ENCODE peak calls at places on chromosomes 11 and 22, in four cellular contexts. S is left ventricle myocardium inferior, H is ovary, B is fibroblast of lung. W is an unnamed sample. For H3K4me1 and H3K9me3, the result is how much of the 10 kb centered on the place peaks cover.

GRCh38 chr22:45454260-45454659 is 40.8 kb downstream of the RIBC2 start:
- DNase-seq in S (no peak), H (no peak), B (peak), W (no peak)

GRCh38 chr11:69837791-69838190 is 18.6 kb upstream of the FGF3 start:
- DNase-seq in S (no peak), H (peak), B (no peak), W (no peak)

GRCh38 chr11:107898270-107898669 is 30.0 kb upstream of the RAB39A start:
- DNase-seq in S (no peak), H (no peak), B (peak), W (no peak)

GRCh38 chr11:34050536-34050935 is 995 bp upstream of the CAPRIN1 start:
- DNase-seq in S (no peak), H (no peak), B (no peak), W (no peak)

GRCh38 chr11:79274636-79275315 is 166.1 kb downstream of the TENM4 start:
- DNase-seq in S (no peak), H (no peak), B (peak), W (no peak)

GRCh38 chr11:118785362-118785761 is 5.6 kb downstream of the DDX6 start:
- DNase-seq in S (no peak), H (no peak), B (peak), W (no peak)

GRCh38 chr11:117887431-117888139 is 11.1 kb upstream of the FXYD6 start:
- DNase-seq in S (no peak), H (no peak), B (no peak), W (no peak)

GRCh38 chr22:37525073-37525745 is 6.0 kb upstream of the CARD10 start:
- DNase-seq in S (no peak), H (no peak), B (peak), W (peak)

GRCh38 chr11:45665206-45665932 is at the start of gene CHST1:
- DNase-seq in S (peak), H (peak), B (peak), W (peak)

GRCh38 chr11:120208777-120209176 is 2.1 kb upstream of the OAF start:
- DNase-seq in S (no peak), H (peak), B (peak), W (no peak)

GRCh38 chr11:134235399-134235798 is 10.9 kb downstream of the VPS26B start:
- DNase-seq in S (no peak), H (no peak), B (no peak), W (no peak)

GRCh38 chr11:12125609-12126149 is 15.3 kb downstream of the MICAL2 start:
- DNase-seq in S (no peak), H (no peak), B (peak), W (no peak)

GRCh38 chr11:17954395-17955252 is 58.2 kb downstream of the SERGEF start:
- DNase-seq in S (no peak), H (no peak), B (peak), W (no peak)

GRCh38 chr11:103967985-103968384 is 68.5 kb upstream of the DDI1 start:
- DNase-seq in S (no peak), H (no peak), B (no peak), W (no peak)

GRCh38 chr11:64081663-64082442 is 46.1 kb downstream of the FLRT1 start:
- DNase-seq in S (no peak), H (no peak), B (no peak), W (no peak)

GRCh38 chr11:113874920-113875413 is 405 bp downstream of the USP28 start:
- DNase-seq in S (no peak), H (no peak), B (no peak), W (no peak)

GRCh38 chr11:12441081-12441801 is 63.9 kb downstream of the PARVA start:
- DNase-seq in S (no peak), H (no peak), B (peak), W (no peak)

GRCh38 chr11:128911701-128912100 is 20.5 kb downstream of the KCNJ5 start:
- DNase-seq in S (no peak), H (peak), B (no peak), W (no peak)

GRCh38 chr11:115080923-115081322 is 402.6 kb downstream of the NXPE2 start:
- DNase-seq in S (no peak), H (no peak), B (no peak), W (no peak)
- H3K4me1 ChIP-seq in S (under half), H (under half), B (under half), W (under half)

GRCh38 chr11:57815877-57816276 is 54.3 kb downstream of the CTNND1 start:
- DNase-seq in S (no peak), H (no peak), B (no peak), W (no peak)
- H3K4me3 ChIP-seq in S (no peak), H (no peak), B (no peak), W (no peak)

DNA sequence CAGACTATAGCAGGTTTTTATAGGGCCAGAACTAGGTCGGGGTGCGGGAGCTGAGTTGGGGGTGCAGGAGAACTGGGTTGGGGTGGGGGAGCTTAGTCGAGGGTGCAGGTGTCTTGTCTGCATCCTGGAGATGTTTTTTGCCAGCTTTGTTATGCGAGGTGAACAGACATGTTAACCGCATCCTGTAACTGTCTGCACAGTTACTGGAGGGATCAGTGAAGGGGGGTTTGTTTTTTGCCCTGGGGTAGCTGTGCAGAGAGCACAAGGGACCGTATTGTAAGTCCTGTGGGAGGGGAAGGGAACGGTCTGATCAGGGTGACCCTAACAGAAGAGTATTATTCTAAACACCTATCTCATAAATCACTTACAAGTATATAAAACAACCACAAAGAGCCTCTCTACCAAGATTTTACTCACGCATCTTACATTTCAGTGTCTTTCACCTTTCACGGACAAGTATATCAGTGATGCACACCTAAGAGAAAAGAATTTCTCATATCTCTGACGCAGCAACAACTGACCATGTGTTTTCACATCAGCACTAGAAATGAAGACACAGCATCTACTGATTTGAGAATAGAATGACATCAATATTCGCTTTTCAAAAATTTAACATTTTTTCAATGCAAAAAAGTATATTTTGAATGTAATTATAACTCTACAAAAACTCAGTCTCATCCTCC is 20.8 kb downstream of the ZNF195 start:
- DNase-seq in S (no peak), H (no peak), B (no peak), W (no peak)
- H3K9me3 ChIP-seq in S (half or more), H (under half), B (under half), W (under half)

GRCh38 chr11:20000022-20000392 is 160.3 kb downstream of the DBX1 start:
- DNase-seq in S (no peak), H (no peak), B (no peak), W (no peak)
- H3K4me1 ChIP-seq in S (half or more), H (under half), B (under half), W (under half)

DNA sequence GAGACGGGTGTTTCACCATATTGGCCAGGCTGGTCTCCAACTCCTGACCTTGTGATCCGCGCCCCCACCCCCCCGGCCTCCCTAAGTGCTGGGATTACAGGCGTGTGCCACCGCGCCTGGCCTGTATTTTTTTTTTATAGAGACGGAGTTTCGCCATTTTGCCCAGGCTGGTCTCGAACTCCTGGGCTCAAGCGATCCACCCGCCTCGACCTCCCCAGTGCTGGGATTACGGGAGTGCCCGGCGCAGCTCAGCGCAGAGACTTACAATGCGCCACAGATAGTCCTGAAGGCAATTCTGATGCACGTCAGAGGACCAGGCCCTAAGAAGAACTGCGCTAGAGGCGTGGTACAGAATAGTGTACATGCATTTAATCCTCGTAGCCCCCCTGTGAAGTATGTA is 587 bp upstream of the VPS51 start:
- DNase-seq in S (no peak), H (peak), B (no peak), W (no peak)
- H3K4me3 ChIP-seq in S (peak), H (no peak), B (peak), W (no peak)

GRCh38 chr22:20904008-20904979 is 12.9 kb upstream of the CRKL start:
- DNase-seq in S (no peak), H (no peak), B (peak), W (no peak)
- H3K9me3 ChIP-seq in S (under half), H (under half), B (under half), W (under half)